ENCODE peak calls at places on chromosomes 16 and 17, in four cellular contexts. One of them, this sample, is unnamed.

GRCh38 chr16:50469121-50469743 is 79.0 kb upstream of the NKD1 start:
- DNase-seq in IMR-90: no peak
- DNase-seq in H1: no peak
- DNase-seq in H9: no peak
- DNase-seq in this sample: no peak

GRCh38 chr17:73349138-73349537 is 37.3 kb upstream of the CDC42EP4 start:
- DNase-seq in H9: no peak
- DNase-seq in IMR-90: no peak
- DNase-seq in H1: no peak
- DNase-seq in this sample: peak

GRCh38 chr17:73492802-73493139 is 151.5 kb downstream of the SDK2 start:
- DNase-seq in H1: no peak
- DNase-seq in H9: peak
- DNase-seq in IMR-90: no peak
- DNase-seq in this sample: peak

GRCh38 chr16:50425648-50426047 is 56.9 kb upstream of the BRD7 start:
- DNase-seq in IMR-90: no peak
- DNase-seq in H1: no peak
- DNase-seq in H9: no peak
- DNase-seq in this sample: no peak

GRCh38 chr16:86252596-86252995 is 257.7 kb upstream of the FOXF1 start:
- DNase-seq in H1: peak
- DNase-seq in IMR-90: peak
- DNase-seq in H9: peak
- DNase-seq in this sample: peak

GRCh38 chr17:79872762-79873161 is 33.5 kb upstream of the CBX4 start:
- DNase-seq in H1: no peak
- DNase-seq in IMR-90: no peak
- DNase-seq in H9: no peak
- DNase-seq in this sample: no peak

GRCh38 chr16:5361322-5361721 is 263.7 kb upstream of the EEF2KMT start:
- DNase-seq in H9: no peak
- DNase-seq in H1: no peak
- DNase-seq in IMR-90: no peak
- DNase-seq in this sample: no peak

GRCh38 chr16:79437764-79438728 is 162.5 kb downstream of the MAF start:
- DNase-seq in IMR-90: no peak
- DNase-seq in H1: no peak
- DNase-seq in H9: peak
- DNase-seq in this sample: peak

GRCh38 chr17:17028878-17029535 is 13.2 kb upstream of the MPRIP start:
- DNase-seq in IMR-90: no peak
- DNase-seq in H9: peak
- DNase-seq in H1: no peak
- DNase-seq in this sample: peak

GRCh38 chr16:27437946-27438345 is 36.0 kb downstream of the IL21R start:
- DNase-seq in IMR-90: no peak
- DNase-seq in H1: no peak
- DNase-seq in H9: no peak
- DNase-seq in this sample: no peak

GRCh38 chr17:57478851-57479250 is 222.5 kb downstream of the MSI2 start:
- DNase-seq in H9: no peak
- DNase-seq in H1: no peak
- DNase-seq in IMR-90: no peak
- DNase-seq in this sample: no peak

GRCh38 chr16:89700649-89701424 is 668 bp downstream of the SPATA2L start:
- DNase-seq in IMR-90: peak
- DNase-seq in H1: no peak
- DNase-seq in H9: peak
- DNase-seq in this sample: peak

GRCh38 chr17:3905017-3905486 is 11.2 kb downstream of the P2RX1 start:
- DNase-seq in H9: no peak
- DNase-seq in IMR-90: no peak
- DNase-seq in H1: no peak
- DNase-seq in this sample: no peak

GRCh38 chr16:48574766-48575165 is 35.2 kb downstream of the N4BP1 start:
- DNase-seq in IMR-90: no peak
- DNase-seq in H9: no peak
- DNase-seq in H1: no peak
- DNase-seq in this sample: no peak

GRCh38 chr16:48575471-48576050 is 34.4 kb downstream of the N4BP1 start:
- DNase-seq in H1: no peak
- DNase-seq in IMR-90: no peak
- DNase-seq in H9: no peak
- DNase-seq in this sample: no peak

GRCh38 chr16:48576927-48577326 is 33.1 kb downstream of the N4BP1 start:
- DNase-seq in IMR-90: peak
- DNase-seq in H9: no peak
- DNase-seq in H1: no peak
- DNase-seq in this sample: peak

GRCh38 chr16:48574148-48574547 is 35.8 kb downstream of the N4BP1 start:
- DNase-seq in IMR-90: no peak
- DNase-seq in H9: no peak
- DNase-seq in H1: no peak
- DNase-seq in this sample: no peak
- H3K27ac ChIP-seq in IMR-90: no peak
- H3K27ac ChIP-seq in H9: no peak
- H3K27ac ChIP-seq in H1: no peak
- H3K27ac ChIP-seq in this sample: no peak

DNA sequence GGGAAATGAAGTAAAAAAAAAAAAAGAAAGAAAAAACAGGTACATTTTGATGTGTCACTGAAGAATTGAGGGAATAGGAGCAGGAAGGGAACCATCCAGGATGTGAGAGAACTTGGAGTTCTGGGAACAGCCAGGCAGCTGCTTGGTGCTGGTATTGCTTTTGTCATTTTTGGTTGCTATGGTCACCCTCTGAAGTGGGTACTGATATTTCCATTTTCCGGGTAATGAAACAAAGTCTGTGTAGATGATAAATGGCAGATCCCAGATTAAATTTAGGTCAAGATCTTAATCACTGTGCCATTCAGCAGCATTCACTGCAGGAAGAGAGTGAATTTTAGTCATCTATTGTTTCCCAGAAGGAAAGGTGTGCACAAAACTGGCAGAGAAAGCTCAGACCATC is 93.6 kb downstream of the ABCA8 start:
- DNase-seq in H1: no peak
- DNase-seq in IMR-90: no peak
- DNase-seq in H9: no peak
- DNase-seq in this sample: no peak
- H4K5ac ChIP-seq in H1: no peak
- H4K5ac ChIP-seq in IMR-90: no peak
- H4K5ac ChIP-seq in H9: no peak
- H4K5ac ChIP-seq in this sample: no peak

GRCh38 chr17:2235792-2236365 is 67.7 kb downstream of the SMG6 start:
- DNase-seq in IMR-90: no peak
- DNase-seq in H9: no peak
- DNase-seq in H1: no peak
- DNase-seq in this sample: no peak

GRCh38 chr17:2237521-2237921 is 66.1 kb downstream of the SMG6 start:
- DNase-seq in IMR-90: no peak
- DNase-seq in H9: no peak
- DNase-seq in H1: no peak
- DNase-seq in this sample: no peak

GRCh38 chr17:2232244-2232638 is 71.3 kb downstream of the SMG6 start:
- DNase-seq in IMR-90: peak
- DNase-seq in H9: no peak
- DNase-seq in H1: no peak
- DNase-seq in this sample: no peak

GRCh38 chr17:2230877-2231276 is 72.7 kb downstream of the SMG6 start:
- DNase-seq in H1: no peak
- DNase-seq in H9: no peak
- DNase-seq in IMR-90: peak
- DNase-seq in this sample: no peak

GRCh38 chr17:2233441-2233947 is 70.1 kb downstream of the SMG6 start:
- DNase-seq in IMR-90: peak
- DNase-seq in H9: no peak
- DNase-seq in H1: no peak
- DNase-seq in this sample: no peak
- H2BK120ac ChIP-seq in IMR-90: peak
- H2BK120ac ChIP-seq in H9: no peak
- H2BK120ac ChIP-seq in H1: no peak
- H2BK120ac ChIP-seq in this sample: no peak

GRCh38 chr17:7046127-7046724 is 2.3 kb upstream of the SLC16A11 start:
- DNase-seq in IMR-90: no peak
- DNase-seq in H9: peak
- DNase-seq in H1: no peak
- DNase-seq in this sample: peak

GRCh38 chr17:7043544-7044268 is at the start of gene SLC16A11:
- DNase-seq in IMR-90: peak
- DNase-seq in H9: no peak
- DNase-seq in H1: no peak
- DNase-seq in this sample: no peak

GRCh38 chr17:7048968-7049367 is 5.1 kb upstream of the SLC16A11 start:
- DNase-seq in H9: no peak
- DNase-seq in IMR-90: no peak
- DNase-seq in H1: no peak
- DNase-seq in this sample: no peak

GRCh38 chr17:7045492-7046126 is 1.7 kb upstream of the SLC16A11 start:
- DNase-seq in IMR-90: peak
- DNase-seq in H1: no peak
- DNase-seq in H9: no peak
- DNase-seq in this sample: peak

DNA sequence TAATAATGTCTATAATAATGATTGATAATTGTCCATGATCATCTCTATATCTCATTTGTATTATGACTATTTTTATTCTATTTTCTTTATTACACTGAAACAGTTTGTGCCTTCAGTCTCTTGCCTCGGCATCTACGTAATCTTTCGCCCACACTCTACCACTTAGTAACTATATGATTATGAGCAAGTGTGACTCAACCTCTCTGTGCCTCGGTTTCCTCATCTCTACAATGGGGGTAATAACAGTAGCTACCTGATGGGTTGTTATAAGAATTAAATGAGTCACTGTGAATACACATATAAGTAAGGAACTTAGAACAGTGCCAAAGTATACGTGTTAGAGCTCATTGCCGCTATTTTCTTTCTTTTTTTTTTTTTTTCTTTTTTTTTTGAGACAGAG is 3.7 kb upstream of the SLC16A11 start:
- DNase-seq in IMR-90: no peak
- DNase-seq in H9: no peak
- DNase-seq in H1: no peak
- DNase-seq in this sample: no peak
- H3K27ac ChIP-seq in IMR-90: no peak
- H3K27ac ChIP-seq in H9: no peak
- H3K27ac ChIP-seq in H1: no peak
- H3K27ac ChIP-seq in this sample: no peak

DNA sequence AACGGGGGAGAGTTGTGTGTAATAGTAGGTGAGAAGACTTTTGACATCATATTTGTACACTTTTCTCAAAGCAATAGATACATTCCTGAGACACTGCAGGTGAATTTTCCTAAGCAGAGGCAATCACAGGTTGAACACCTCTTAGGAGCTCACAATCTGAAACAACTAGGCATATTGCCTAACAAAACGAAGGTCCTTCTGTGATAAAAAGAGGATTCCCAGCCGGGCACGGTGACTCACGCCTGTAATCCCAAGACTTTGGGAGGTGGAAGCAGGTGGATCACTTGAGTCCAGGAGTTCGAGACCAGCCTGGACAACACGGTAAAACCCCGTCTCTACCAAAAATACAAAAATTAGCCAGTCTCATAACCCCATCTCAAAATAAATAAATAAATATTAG is 17.4 kb downstream of the NXN start:
- DNase-seq in IMR-90: no peak
- DNase-seq in H9: no peak
- DNase-seq in H1: no peak
- DNase-seq in this sample: no peak
- H4K5ac ChIP-seq in IMR-90: no peak
- H4K5ac ChIP-seq in H9: no peak
- H4K5ac ChIP-seq in H1: no peak
- H4K5ac ChIP-seq in this sample: no peak

GRCh38 chr17:59331129-59331928 is at the start of gene YPEL2:
- DNase-seq in IMR-90: peak
- DNase-seq in H9: peak
- DNase-seq in H1: peak
- DNase-seq in this sample: peak
- H2BK120ac ChIP-seq in IMR-90: peak
- H2BK120ac ChIP-seq in H9: no peak
- H2BK120ac ChIP-seq in H1: no peak
- H2BK120ac ChIP-seq in this sample: no peak

This sample was measured in mesendoderm.